ENCODE peak calls at places on chromosomes 2 and 18, in seven cellular contexts. U is IMR-90, F is ovary, G is stomach, S is gastrocnemius medialis, D is HepG2, A is A549. L is an unnamed sample.
A peak's percentile ranks its signal among the peaks of the same experiment; 100 is the strongest.

GRCh38 chr2:20005067-20005627 is 7.3 kb downstream of the MATN3 start:
- DNase-seq in U (no peak), F (no peak), G (no peak), S (no peak), D (peak; percentile 92), A (no peak), L (no peak)

GRCh38 chr18:74173434-74173750 is 25.1 kb downstream of the TIMM21 start:
- DNase-seq in U (no peak), F (no peak), G (no peak), S (no peak), D (no peak), A (no peak), L (no peak)

GRCh38 chr18:34981487-34981886 is 59.7 kb upstream of the MAPRE2 start:
- DNase-seq in U (no peak), F (no peak), G (no peak), S (no peak), D (no peak), A (no peak), L (no peak)

GRCh38 chr2:795245-796041 is 118.2 kb upstream of the TMEM18 start:
- DNase-seq in U (no peak), F (no peak), G (no peak), S (no peak), D (no peak), A (no peak), L (peak; percentile 67)

GRCh38 chr2:222451270-222451674 is 26.9 kb downstream of the SGPP2 start:
- DNase-seq in U (no peak), F (no peak), G (no peak), S (no peak), D (no peak), A (no peak), L (no peak)

GRCh38 chr2:101113441-101114267 is 37.5 kb downstream of the TBC1D8 start:
- DNase-seq in U (peak; percentile 24), F (no peak), G (peak; percentile 48), S (peak; percentile 47), D (peak; percentile 88), A (peak; percentile 96), L (peak; percentile 57)

GRCh38 chr2:109261906-109262631 is 133.1 kb downstream of the SH3RF3 start:
- DNase-seq in U (no peak), F (no peak), G (no peak), S (no peak), D (no peak), A (no peak), L (no peak)

GRCh38 chr18:35982404-35983114 is 10.1 kb downstream of the RMP24 start:
- DNase-seq in U (peak; percentile 92), F (no peak), G (no peak), S (no peak), D (no peak), A (no peak), L (no peak)

GRCh38 chr18:34871435-34871834 is 161.3 kb downstream of the DTNA start:
- DNase-seq in U (peak; percentile 10), F (no peak), G (no peak), S (no peak), D (no peak), A (no peak), L (no peak)

GRCh38 chr2:150981826-150982225 is 279.8 kb downstream of the RBM43 start:
- DNase-seq in U (peak; percentile 70), F (no peak), G (no peak), S (no peak), D (no peak), A (no peak), L (no peak)

GRCh38 chr2:190216829-190217228 is 102.8 kb downstream of the HIBCH start:
- DNase-seq in U (no peak), F (peak; percentile 24), G (peak; percentile 40), S (no peak), D (peak; percentile 35), A (peak; percentile 10), L (peak; percentile 35)

DNA sequence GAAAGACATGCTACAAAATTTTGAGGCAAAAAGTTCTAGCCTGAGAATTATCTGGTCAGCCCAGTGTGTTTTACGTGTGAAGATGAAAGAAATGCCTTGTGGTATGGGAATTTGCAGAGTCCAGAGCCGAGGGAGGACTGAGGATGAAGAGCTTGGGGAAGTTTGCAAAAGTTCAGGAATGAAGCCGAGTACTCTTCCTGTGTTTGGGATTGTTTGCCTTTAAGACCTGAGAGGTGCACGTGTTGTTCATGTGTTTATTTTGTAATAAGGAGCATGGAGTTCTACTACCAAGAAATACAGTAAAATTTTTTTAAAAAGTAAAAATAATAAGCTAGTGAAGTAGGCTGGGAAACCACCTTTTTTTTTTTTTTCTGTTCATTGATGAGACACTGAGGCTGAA is 14.8 kb downstream of the SETBP1 start:
- DNase-seq in U (no peak), F (no peak), G (no peak), S (no peak), D (no peak), A (no peak), L (no peak)
- H3K27ac ChIP-seq in U (no peak overlapping the region), F (no peak overlapping the region), G (no peak overlapping the region), S (peak overlapping the region; percentile 81), D (no peak overlapping the region), A (no peak overlapping the region), L (no peak overlapping the region)

GRCh38 chr2:25215232-25215631 is 46.9 kb upstream of the POMC start:
- DNase-seq in U (no peak), F (no peak), G (no peak), S (no peak), D (no peak), A (no peak), L (no peak)

GRCh38 chr2:25218134-25218533 is 49.8 kb upstream of the POMC start:
- DNase-seq in U (no peak), F (no peak), G (no peak), S (no peak), D (no peak), A (no peak), L (no peak)

GRCh38 chr2:25219621-25220020 is 51.2 kb upstream of the POMC start:
- DNase-seq in U (no peak), F (no peak), G (no peak), S (no peak), D (no peak), A (no peak), L (no peak)

GRCh38 chr2:25213229-25213628 is 44.8 kb upstream of the POMC start:
- DNase-seq in U (no peak), F (no peak), G (no peak), S (no peak), D (no peak), A (no peak), L (no peak)

GRCh38 chr2:25215948-25216679 is 47.7 kb upstream of the POMC start:
- DNase-seq in U (no peak), F (peak; percentile 79), G (peak; percentile 74), S (peak; percentile 50), D (no peak), A (peak; percentile 85), L (peak; percentile 77)
- TF ChIP-seq POLR2A in U (no peak), F (no peak), G (no peak), S (no peak), D (no peak), A (peak; percentile 65), L (peak; percentile 45)

DNA sequence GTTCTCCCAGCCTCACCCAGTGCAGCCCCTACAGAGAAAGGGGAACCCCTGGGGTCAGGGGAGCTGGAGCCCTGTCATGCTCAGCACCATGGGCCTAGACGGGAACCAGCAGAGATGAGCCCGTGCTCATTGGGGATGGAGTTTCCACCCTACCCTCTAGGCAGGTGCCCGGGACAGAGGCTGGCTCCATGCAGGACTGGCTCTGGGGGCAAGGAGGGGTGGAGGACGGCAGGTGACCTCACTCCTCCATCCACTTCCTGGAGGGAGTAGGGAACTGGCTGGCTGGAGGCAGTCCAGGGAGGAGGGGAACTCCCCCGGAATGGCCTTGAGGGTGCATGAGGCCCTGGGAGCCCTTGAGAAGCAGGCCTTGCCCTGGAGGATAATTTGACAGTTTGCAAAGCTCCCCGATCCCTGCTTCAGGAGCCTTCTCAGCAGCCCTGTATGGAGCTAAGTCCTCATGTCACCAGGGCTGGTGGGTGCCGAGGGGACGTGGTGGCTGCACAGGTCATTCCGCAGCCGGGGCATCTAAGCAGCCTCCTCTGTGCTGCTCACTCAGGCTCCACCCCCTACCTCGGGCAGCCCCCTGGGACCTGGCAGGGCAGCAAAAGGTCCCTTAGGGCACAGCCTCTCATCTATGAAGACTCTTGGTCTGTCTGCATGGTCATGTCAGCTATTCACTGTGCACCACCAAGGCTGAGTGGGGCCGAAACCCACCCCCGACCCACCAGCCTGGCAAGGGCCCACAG is 2.1 kb downstream of the NEURL3 start:
- DNase-seq in U (no peak), F (peak; percentile 39), G (no peak), S (no peak), D (no peak), A (no peak), L (no peak)
- H3K4me3 ChIP-seq in U (no peak overlapping the region), F (no peak overlapping the region), G (no peak overlapping the region), S (no peak overlapping the region), D (peak overlapping the region; percentile 25), A (no peak overlapping the region), L (no peak overlapping the region)

DNA sequence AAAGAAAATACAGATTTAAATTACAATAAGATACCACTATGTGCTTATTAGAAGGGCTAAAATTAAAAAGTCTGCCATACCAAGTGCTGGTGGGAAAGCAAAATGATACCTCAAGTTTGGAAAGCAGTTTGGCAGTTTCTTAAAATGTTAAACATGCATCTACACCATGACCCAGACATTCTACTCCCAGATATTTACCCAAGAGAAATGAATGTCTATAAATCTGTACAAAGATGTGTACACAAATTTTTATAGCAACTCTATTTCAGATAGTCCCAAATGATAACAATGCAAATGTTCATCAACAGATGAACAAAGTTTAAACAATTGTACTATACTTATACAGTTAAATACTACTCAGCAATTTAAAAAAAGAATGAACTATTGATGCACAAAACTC is 7.1 kb upstream of the DSG4 start:
- DNase-seq in U (no peak), F (no peak), G (no peak), S (no peak), D (no peak), A (no peak), L (no peak)
- H3K27ac ChIP-seq in U (no peak overlapping the region), F (no peak overlapping the region), G (no peak overlapping the region), S (no peak overlapping the region), D (no peak overlapping the region), A (no peak overlapping the region), L (no peak overlapping the region)

DNA sequence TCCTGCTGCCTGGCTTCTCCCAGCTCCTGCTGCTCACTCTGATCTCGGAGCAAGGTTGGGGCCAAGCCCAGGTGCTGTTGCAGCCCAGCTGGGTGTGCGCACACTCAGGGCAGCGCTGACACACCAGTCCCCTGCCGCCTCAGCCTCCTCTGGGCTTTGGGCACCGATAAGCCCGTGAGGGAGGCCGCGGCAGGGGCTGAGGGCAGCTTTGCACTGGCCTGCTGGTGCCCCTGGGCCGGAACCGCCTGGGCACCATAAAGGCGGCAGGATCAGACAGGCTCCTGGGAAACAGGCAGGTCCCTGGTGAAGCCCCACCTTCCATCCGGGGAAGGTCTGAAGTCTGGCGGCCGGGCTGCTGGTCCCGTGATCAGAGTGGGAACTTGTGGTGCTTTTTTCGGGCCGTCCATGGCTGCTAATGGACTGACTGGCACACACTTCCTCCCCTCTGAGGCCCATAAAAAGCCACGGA is 14.1 kb upstream of the EML6 start:
- DNase-seq in U (no peak), F (no peak), G (peak; percentile 68), S (no peak), D (no peak), A (no peak), L (no peak)
- TF ChIP-seq POLR2A in U (no peak), F (no peak), G (no peak), S (no peak), D (no peak), A (no peak), L (no peak)

L was measured in uterus.